ENCODE peak calls at places on chromosomes 1 and 21, in six cellular contexts. I, E, J, F, V and R are unnamed samples.

GRCh38 chr21:29817450-29817849 is 122.3 kb downstream of the GRIK1 start:
- DNase-seq in I (no peak), E (no peak), F (no peak), J (no peak), V (no peak), R (no peak)

GRCh38 chr21:44965251-44966022 is 25.6 kb downstream of the SLX9 start:
- DNase-seq in V (no peak), F (no peak), I (no peak), J (no peak), E (no peak), R (no peak)

GRCh38 chr1:228228601-228229074 is 20.8 kb downstream of the OBSCN start:
- DNase-seq in F (no peak), I (no peak), J (no peak), V (no peak), E (no peak), R (peak; percentile 93)

GRCh38 chr1:206430031-206430983 is 40.0 kb upstream of the IKBKE start:
- DNase-seq in J (no peak), I (peak; percentile 59), V (no peak), F (no peak), E (no peak), R (no peak)

GRCh38 chr1:178330848-178331497 is 165.8 kb downstream of the CLEC20A start:
- DNase-seq in J (no peak), F (no peak), V (no peak), I (no peak), E (no peak), R (no peak)

GRCh38 chr1:43947061-43947889 is 525 bp downstream of the IPO13 start:
- DNase-seq in F (no peak), E (no peak), V (peak; percentile 71), I (peak; percentile 68), J (no peak), R (no peak)

GRCh38 chr21:36973986-36974850 is 7.7 kb upstream of the HLCS start:
- DNase-seq in E (no peak), I (no peak), J (no peak), V (no peak), F (no peak), R (no peak)

GRCh38 chr1:162389021-162389818 is 7.7 kb downstream of the C1orf226 start:
- DNase-seq in I (no peak), F (no peak), J (no peak), E (no peak), V (no peak), R (peak; percentile 22)

GRCh38 chr1:9129391-9130041 is 614 bp upstream of the GPR157 start:
- DNase-seq in I (peak; percentile 84), F (peak; percentile 84), V (peak; percentile 94), J (peak; percentile 90), E (peak; percentile 78), R (peak; percentile 63)

GRCh38 chr1:42932442-42932941 is 26.2 kb downstream of the SLC2A1 start:
- DNase-seq in E (no peak), F (no peak), I (no peak), V (no peak), J (no peak), R (no peak)

GRCh38 chr1:42926235-42926869 is 32.3 kb downstream of the SLC2A1 start:
- DNase-seq in I (no peak), V (no peak), F (no peak), E (no peak), J (no peak), R (no peak)

GRCh38 chr1:27772581-27772931 is 463 bp upstream of the STX12 start:
- DNase-seq in I (no peak), V (no peak), E (no peak), J (no peak), F (no peak), R (no peak)

GRCh38 chr1:221712198-221712684 is 29.6 kb downstream of the DUSP10 start:
- DNase-seq in I (no peak), V (no peak), E (no peak), F (no peak), J (peak; percentile 82), R (no peak)

GRCh38 chr1:211527888-211528287 is 35.9 kb upstream of the RD3 start:
- DNase-seq in F (no peak), E (no peak), I (peak; percentile 17), V (no peak), J (no peak), R (no peak)